ENCODE peak calls at places on chromosomes 2 and 18, in four cellular contexts. One of them, this sample, is unnamed.

GRCh38 chr18:63302647-63303405 is 16.7 kb downstream of the BCL2 start:
- DNase-seq in GF-D8: no peak
- DNase-seq in uterus: no peak
- DNase-seq in stimulated activated CD4-positive, alpha-beta T cell treated with anti-CD3 and anti-CD28 coated beads, Interleukin-12 subunit alpha, Interleukin-12 subunit beta, amount 100 ng/mL, for 4 hours: no peak
- DNase-seq in this sample: no peak

GRCh38 chr2:178473931-178474330 is 4.5 kb downstream of the FKBP7 start:
- DNase-seq in GF-D8: no peak
- DNase-seq in stimulated activated CD4-positive, alpha-beta T cell treated with anti-CD3 and anti-CD28 coated beads, Interleukin-12 subunit alpha, Interleukin-12 subunit beta, amount 100 ng/mL, for 4 hours: no peak
- DNase-seq in uterus: no peak
- DNase-seq in this sample: no peak

GRCh38 chr2:73203055-73203681 is 794 bp downstream of the NOTO start:
- DNase-seq in uterus: no peak
- DNase-seq in GF-D8: no peak
- DNase-seq in stimulated activated CD4-positive, alpha-beta T cell treated with anti-CD3 and anti-CD28 coated beads, Interleukin-12 subunit alpha, Interleukin-12 subunit beta, amount 100 ng/mL, for 4 hours: no peak
- DNase-seq in this sample: no peak

GRCh38 chr2:168573128-168573903 is 117.2 kb downstream of the CERS6 start:
- DNase-seq in stimulated activated CD4-positive, alpha-beta T cell treated with anti-CD3 and anti-CD28 coated beads, Interleukin-12 subunit alpha, Interleukin-12 subunit beta, amount 100 ng/mL, for 4 hours: no peak
- DNase-seq in uterus: peak; percentile 30
- DNase-seq in GF-D8: no peak
- DNase-seq in this sample: no peak

GRCh38 chr18:8948011-8948410 is 154.5 kb upstream of the NDUFV2 start:
- DNase-seq in stimulated activated CD4-positive, alpha-beta T cell treated with anti-CD3 and anti-CD28 coated beads, Interleukin-12 subunit alpha, Interleukin-12 subunit beta, amount 100 ng/mL, for 4 hours: no peak
- DNase-seq in GF-D8: no peak
- DNase-seq in uterus: no peak
- DNase-seq in this sample: no peak

GRCh38 chr2:172807011-172807410 is 71.4 kb downstream of the RAPGEF4 start:
- DNase-seq in GF-D8: no peak
- DNase-seq in uterus: no peak
- DNase-seq in stimulated activated CD4-positive, alpha-beta T cell treated with anti-CD3 and anti-CD28 coated beads, Interleukin-12 subunit alpha, Interleukin-12 subunit beta, amount 100 ng/mL, for 4 hours: no peak
- DNase-seq in this sample: no peak

GRCh38 chr2:99879481-99879880 is 262.9 kb downstream of the AFF3 start:
- DNase-seq in uterus: no peak
- DNase-seq in stimulated activated CD4-positive, alpha-beta T cell treated with anti-CD3 and anti-CD28 coated beads, Interleukin-12 subunit alpha, Interleukin-12 subunit beta, amount 100 ng/mL, for 4 hours: no peak
- DNase-seq in GF-D8: no peak
- DNase-seq in this sample: no peak

GRCh38 chr2:222179592-222179991 is 119.2 kb downstream of the PAX3 start:
- DNase-seq in uterus: no peak
- DNase-seq in GF-D8: no peak
- DNase-seq in stimulated activated CD4-positive, alpha-beta T cell treated with anti-CD3 and anti-CD28 coated beads, Interleukin-12 subunit alpha, Interleukin-12 subunit beta, amount 100 ng/mL, for 4 hours: no peak
- DNase-seq in this sample: no peak

GRCh38 chr2:141723834-141724233 is 407.0 kb downstream of the LRP1B start:
- DNase-seq in uterus: no peak
- DNase-seq in stimulated activated CD4-positive, alpha-beta T cell treated with anti-CD3 and anti-CD28 coated beads, Interleukin-12 subunit alpha, Interleukin-12 subunit beta, amount 100 ng/mL, for 4 hours: no peak
- DNase-seq in GF-D8: no peak
- DNase-seq in this sample: no peak

GRCh38 chr2:196592331-196592911 is 47.1 kb upstream of the CCDC150 start:
- DNase-seq in GF-D8: no peak
- DNase-seq in uterus: no peak
- DNase-seq in stimulated activated CD4-positive, alpha-beta T cell treated with anti-CD3 and anti-CD28 coated beads, Interleukin-12 subunit alpha, Interleukin-12 subunit beta, amount 100 ng/mL, for 4 hours: no peak
- DNase-seq in this sample: no peak

GRCh38 chr2:128310094-128310716 is 8.5 kb downstream of the HS6ST1 start:
- DNase-seq in stimulated activated CD4-positive, alpha-beta T cell treated with anti-CD3 and anti-CD28 coated beads, Interleukin-12 subunit alpha, Interleukin-12 subunit beta, amount 100 ng/mL, for 4 hours: no peak
- DNase-seq in GF-D8: no peak
- DNase-seq in uterus: no peak
- DNase-seq in this sample: peak; percentile 11

GRCh38 chr2:133561045-133561852 is 7.0 kb downstream of the NCKAP5 start:
- DNase-seq in uterus: no peak
- DNase-seq in GF-D8: no peak
- DNase-seq in stimulated activated CD4-positive, alpha-beta T cell treated with anti-CD3 and anti-CD28 coated beads, Interleukin-12 subunit alpha, Interleukin-12 subunit beta, amount 100 ng/mL, for 4 hours: no peak
- DNase-seq in this sample: no peak

GRCh38 chr2:29012211-29012681 is 31.1 kb downstream of the TOGARAM2 start:
- DNase-seq in stimulated activated CD4-positive, alpha-beta T cell treated with anti-CD3 and anti-CD28 coated beads, Interleukin-12 subunit alpha, Interleukin-12 subunit beta, amount 100 ng/mL, for 4 hours: no peak
- DNase-seq in GF-D8: peak; percentile 91
- DNase-seq in uterus: no peak
- DNase-seq in this sample: peak; percentile 82

GRCh38 chr2:9484533-9484932 is 10.2 kb downstream of the IAH1 start:
- DNase-seq in stimulated activated CD4-positive, alpha-beta T cell treated with anti-CD3 and anti-CD28 coated beads, Interleukin-12 subunit alpha, Interleukin-12 subunit beta, amount 100 ng/mL, for 4 hours: no peak
- DNase-seq in GF-D8: no peak
- DNase-seq in uterus: no peak
- DNase-seq in this sample: no peak

GRCh38 chr2:188659656-188660406 is 314.3 kb upstream of the COL3A1 start:
- DNase-seq in GF-D8: no peak
- DNase-seq in uterus: no peak
- DNase-seq in stimulated activated CD4-positive, alpha-beta T cell treated with anti-CD3 and anti-CD28 coated beads, Interleukin-12 subunit alpha, Interleukin-12 subunit beta, amount 100 ng/mL, for 4 hours: no peak
- DNase-seq in this sample: no peak

GRCh38 chr2:137966043-137966442 is 1.8 kb downstream of the HNMT start:
- DNase-seq in uterus: no peak
- DNase-seq in stimulated activated CD4-positive, alpha-beta T cell treated with anti-CD3 and anti-CD28 coated beads, Interleukin-12 subunit alpha, Interleukin-12 subunit beta, amount 100 ng/mL, for 4 hours: no peak
- DNase-seq in GF-D8: no peak
- DNase-seq in this sample: no peak

GRCh38 chr2:120481446-120482194 is 135.7 kb downstream of the INHBB start:
- DNase-seq in GF-D8: no peak
- DNase-seq in stimulated activated CD4-positive, alpha-beta T cell treated with anti-CD3 and anti-CD28 coated beads, Interleukin-12 subunit alpha, Interleukin-12 subunit beta, amount 100 ng/mL, for 4 hours: no peak
- DNase-seq in uterus: no peak
- DNase-seq in this sample: no peak

GRCh38 chr2:164815071-164815793 is 26.4 kb downstream of the COBLL1 start:
- DNase-seq in stimulated activated CD4-positive, alpha-beta T cell treated with anti-CD3 and anti-CD28 coated beads, Interleukin-12 subunit alpha, Interleukin-12 subunit beta, amount 100 ng/mL, for 4 hours: no peak
- DNase-seq in GF-D8: no peak
- DNase-seq in uterus: no peak
- DNase-seq in this sample: no peak